ENCODE peak calls at places on chromosomes 4 and X, in four cellular contexts. One of them, this sample, is unnamed.

GRCh38 chr4:15255537-15255936 is 172.3 kb upstream of the C1QTNF7 start:
- DNase-seq in CD4-positive, alpha-beta memory T cell: no peak
- DNase-seq in fibroblast of pulmonary artery: no peak
- DNase-seq in body of pancreas: no peak
- DNase-seq in this sample: no peak

GRCh38 chr4:57071340-57071739 is 38.8 kb downstream of the IGFBP7 start:
- DNase-seq in CD4-positive, alpha-beta memory T cell: no peak
- DNase-seq in fibroblast of pulmonary artery: peak; percentile 75
- DNase-seq in body of pancreas: no peak
- DNase-seq in this sample: no peak

GRCh38 chr4:88527787-88528186 is 4.2 kb upstream of the PYURF start:
- DNase-seq in CD4-positive, alpha-beta memory T cell: no peak
- DNase-seq in fibroblast of pulmonary artery: no peak
- DNase-seq in body of pancreas: no peak
- DNase-seq in this sample: no peak

GRCh38 chr4:107999932-108000539 is 10.3 kb downstream of the HADH start:
- DNase-seq in CD4-positive, alpha-beta memory T cell: no peak
- DNase-seq in fibroblast of pulmonary artery: no peak
- DNase-seq in body of pancreas: no peak
- DNase-seq in this sample: no peak

GRCh38 chr4:173318648-173319211 is 15.4 kb downstream of the HMGB2 start:
- DNase-seq in CD4-positive, alpha-beta memory T cell: peak; percentile 34
- DNase-seq in fibroblast of pulmonary artery: peak; percentile 77
- DNase-seq in body of pancreas: no peak
- DNase-seq in this sample: no peak

GRCh38 chr4:78293841-78294301 is 236.7 kb downstream of the FRAS1 start:
- DNase-seq in CD4-positive, alpha-beta memory T cell: no peak
- DNase-seq in fibroblast of pulmonary artery: peak; percentile 74
- DNase-seq in body of pancreas: no peak
- DNase-seq in this sample: no peak

GRCh38 chr4:145957307-145957706 is 18.7 kb upstream of the ZNF827 start:
- DNase-seq in CD4-positive, alpha-beta memory T cell: no peak
- DNase-seq in fibroblast of pulmonary artery: no peak
- DNase-seq in body of pancreas: no peak
- DNase-seq in this sample: no peak

GRCh38 chrX:31423575-31424284 is 351.9 kb upstream of the FTHL17 start:
- DNase-seq in CD4-positive, alpha-beta memory T cell: no peak
- DNase-seq in fibroblast of pulmonary artery: peak; percentile 77
- DNase-seq in body of pancreas: peak; percentile 14
- DNase-seq in this sample: peak; percentile 19

GRCh38 chr4:114563536-114564315 is 34.9 kb upstream of the UGT8 start:
- DNase-seq in CD4-positive, alpha-beta memory T cell: no peak
- DNase-seq in fibroblast of pulmonary artery: peak; percentile 0
- DNase-seq in body of pancreas: no peak
- DNase-seq in this sample: no peak

GRCh38 chr4:23135792-23136645 is 443.3 kb downstream of the GBA3 start:
- DNase-seq in CD4-positive, alpha-beta memory T cell: peak; percentile 3
- DNase-seq in fibroblast of pulmonary artery: peak; percentile 67
- DNase-seq in body of pancreas: no peak
- DNase-seq in this sample: no peak

GRCh38 chr4:173990879-173991231 is 292.6 kb downstream of the FBXO8 start:
- DNase-seq in CD4-positive, alpha-beta memory T cell: no peak
- DNase-seq in fibroblast of pulmonary artery: peak; percentile 62
- DNase-seq in body of pancreas: peak; percentile 32
- DNase-seq in this sample: peak; percentile 20

GRCh38 chr4:92969650-92970370 is 666.0 kb downstream of the GRID2 start:
- DNase-seq in CD4-positive, alpha-beta memory T cell: no peak
- DNase-seq in fibroblast of pulmonary artery: peak; percentile 95
- DNase-seq in body of pancreas: no peak
- DNase-seq in this sample: no peak

GRCh38 chrX:14934423-14934822 is 61.2 kb downstream of the MOSPD2 start:
- DNase-seq in CD4-positive, alpha-beta memory T cell: no peak
- DNase-seq in fibroblast of pulmonary artery: no peak
- DNase-seq in body of pancreas: no peak
- DNase-seq in this sample: no peak

GRCh38 chr4:159171287-159171686 is 68.4 kb downstream of the RAPGEF2 start:
- DNase-seq in CD4-positive, alpha-beta memory T cell: no peak
- DNase-seq in fibroblast of pulmonary artery: no peak
- DNase-seq in body of pancreas: no peak
- DNase-seq in this sample: no peak

GRCh38 chr4:4677825-4678522 is 136.1 kb upstream of the STX18 start:
- DNase-seq in CD4-positive, alpha-beta memory T cell: no peak
- DNase-seq in fibroblast of pulmonary artery: peak; percentile 72
- DNase-seq in body of pancreas: no peak
- DNase-seq in this sample: no peak

GRCh38 chrX:19373034-19373891 is 29.5 kb downstream of the PDHA1 start:
- DNase-seq in CD4-positive, alpha-beta memory T cell: no peak
- DNase-seq in fibroblast of pulmonary artery: no peak
- DNase-seq in body of pancreas: no peak
- DNase-seq in this sample: no peak

GRCh38 chrX:22526339-22526738 is 253.6 kb downstream of the CBLL2 start:
- DNase-seq in CD4-positive, alpha-beta memory T cell: no peak
- DNase-seq in fibroblast of pulmonary artery: peak; percentile 67
- DNase-seq in body of pancreas: no peak
- DNase-seq in this sample: no peak

GRCh38 chr4:3346146-3346545 is 53.3 kb downstream of the RGS12 start:
- DNase-seq in CD4-positive, alpha-beta memory T cell: peak; percentile 54
- DNase-seq in fibroblast of pulmonary artery: peak; percentile 90
- DNase-seq in body of pancreas: peak; percentile 69
- DNase-seq in this sample: peak; percentile 34

GRCh38 chrX:98398542-98398941 is 1514.8 kb downstream of the RPA4 start:
- DNase-seq in CD4-positive, alpha-beta memory T cell: no peak
- DNase-seq in fibroblast of pulmonary artery: no peak
- DNase-seq in body of pancreas: no peak
- DNase-seq in this sample: no peak

GRCh38 chr4:108172231-108172779 is 3.6 kb upstream of the LEF1 start:
- DNase-seq in CD4-positive, alpha-beta memory T cell: no peak
- DNase-seq in fibroblast of pulmonary artery: no peak
- DNase-seq in body of pancreas: no peak
- DNase-seq in this sample: peak; percentile 26

GRCh38 chr4:41882622-41883347 is 52.4 kb upstream of the TMEM33 start:
- DNase-seq in CD4-positive, alpha-beta memory T cell: peak; percentile 53
- DNase-seq in fibroblast of pulmonary artery: peak; percentile 42
- DNase-seq in body of pancreas: no peak
- DNase-seq in this sample: no peak

GRCh38 chrX:149495573-149496071 is 9.5 kb downstream of the IDS start:
- DNase-seq in CD4-positive, alpha-beta memory T cell: no peak
- DNase-seq in fibroblast of pulmonary artery: peak; percentile 51
- DNase-seq in body of pancreas: no peak
- DNase-seq in this sample: no peak

GRCh38 chr4:8471211-8471875 is 30.8 kb downstream of the TRMT44 start:
- DNase-seq in CD4-positive, alpha-beta memory T cell: no peak
- DNase-seq in fibroblast of pulmonary artery: no peak
- DNase-seq in body of pancreas: no peak
- DNase-seq in this sample: no peak

GRCh38 chr4:8855781-8856245 is 15.8 kb downstream of the HMX1 start:
- DNase-seq in CD4-positive, alpha-beta memory T cell: no peak
- DNase-seq in fibroblast of pulmonary artery: no peak
- DNase-seq in body of pancreas: no peak
- DNase-seq in this sample: no peak

GRCh38 chr4:184066584-184067300 is 150.9 kb downstream of the ENPP6 start:
- DNase-seq in CD4-positive, alpha-beta memory T cell: no peak
- DNase-seq in fibroblast of pulmonary artery: no peak
- DNase-seq in body of pancreas: no peak
- DNase-seq in this sample: no peak

GRCh38 chr4:83208371-83208770 is 76.2 kb downstream of the COQ2 start:
- DNase-seq in CD4-positive, alpha-beta memory T cell: no peak
- DNase-seq in fibroblast of pulmonary artery: no peak
- DNase-seq in body of pancreas: no peak
- DNase-seq in this sample: no peak

GRCh38 chrX:5957506-5957905 is 271.2 kb downstream of the NLGN4X start:
- DNase-seq in CD4-positive, alpha-beta memory T cell: no peak
- DNase-seq in fibroblast of pulmonary artery: no peak
- DNase-seq in body of pancreas: no peak
- DNase-seq in this sample: no peak

GRCh38 chr4:7686166-7686870 is 251.6 kb upstream of the PSAPL1 start:
- DNase-seq in CD4-positive, alpha-beta memory T cell: no peak
- DNase-seq in fibroblast of pulmonary artery: no peak
- DNase-seq in body of pancreas: no peak
- DNase-seq in this sample: no peak

DNA sequence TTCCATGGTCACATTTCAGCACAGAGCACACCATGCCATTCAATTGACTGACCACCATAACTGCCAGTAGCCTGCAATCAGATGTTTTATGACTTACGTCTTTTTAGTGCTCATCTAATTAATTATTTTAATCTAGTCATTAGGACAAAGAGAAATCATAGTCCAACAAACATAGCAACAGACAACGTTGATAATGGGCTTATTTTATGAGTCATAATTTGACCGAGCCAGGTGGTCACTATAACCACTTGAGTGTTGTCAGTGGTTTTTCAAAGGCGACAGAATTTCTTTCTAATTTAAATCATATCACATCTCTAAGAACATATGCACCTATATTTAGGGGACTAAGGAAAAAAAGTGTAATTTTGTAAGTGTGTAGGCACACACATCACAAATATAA is 1.9 kb downstream of the SEC24D start:
- DNase-seq in CD4-positive, alpha-beta memory T cell: no peak
- DNase-seq in fibroblast of pulmonary artery: peak; percentile 24
- DNase-seq in body of pancreas: no peak
- DNase-seq in this sample: no peak
- H3K4me3 ChIP-seq in CD4-positive, alpha-beta memory T cell: no peak overlapping the region
- H3K4me3 ChIP-seq in fibroblast of pulmonary artery: peak overlapping the region; percentile 80
- H3K4me3 ChIP-seq in body of pancreas: no peak overlapping the region
- H3K4me3 ChIP-seq in this sample: no peak overlapping the region

DNA sequence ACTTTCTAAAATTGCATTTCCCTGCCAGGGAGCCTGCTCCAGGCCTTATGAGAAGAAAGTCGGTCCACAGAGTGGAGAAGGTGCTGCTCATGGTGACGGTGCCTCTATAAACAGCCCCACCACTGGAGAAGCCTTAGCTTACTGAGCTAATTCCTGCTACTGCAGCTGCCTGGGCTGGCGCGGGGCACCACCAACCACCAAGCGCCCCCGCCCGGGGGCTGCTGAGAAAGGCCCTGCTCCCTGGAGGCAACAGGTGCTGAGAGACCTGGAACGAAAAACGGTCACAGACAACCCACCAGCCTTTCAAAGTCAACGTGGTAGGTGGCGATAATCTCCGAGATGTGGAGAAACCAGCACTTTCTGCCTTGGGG is 2.9 kb downstream of the HCFC1 start:
- DNase-seq in CD4-positive, alpha-beta memory T cell: peak; percentile 45
- DNase-seq in fibroblast of pulmonary artery: no peak
- DNase-seq in body of pancreas: no peak
- DNase-seq in this sample: peak; percentile 46
- H3K4me3 ChIP-seq in CD4-positive, alpha-beta memory T cell: peak overlapping the region; percentile 42
- H3K4me3 ChIP-seq in fibroblast of pulmonary artery: peak overlapping the region; percentile 89
- H3K4me3 ChIP-seq in body of pancreas: no peak overlapping the region
- H3K4me3 ChIP-seq in this sample: no peak overlapping the region

GRCh38 chrX:71151366-71151765 is 6.7 kb downstream of the NLGN3 start:
- DNase-seq in CD4-positive, alpha-beta memory T cell: no peak
- DNase-seq in fibroblast of pulmonary artery: no peak
- DNase-seq in body of pancreas: no peak
- DNase-seq in this sample: no peak

GRCh38 chrX:71144651-71145050 is at the start of gene NLGN3:
- DNase-seq in CD4-positive, alpha-beta memory T cell: no peak
- DNase-seq in fibroblast of pulmonary artery: no peak
- DNase-seq in body of pancreas: no peak
- DNase-seq in this sample: no peak

GRCh38 chrX:71143508-71143907 is 1.1 kb upstream of the NLGN3 start:
- DNase-seq in CD4-positive, alpha-beta memory T cell: no peak
- DNase-seq in fibroblast of pulmonary artery: peak; percentile 41
- DNase-seq in body of pancreas: peak; percentile 58
- DNase-seq in this sample: peak; percentile 15

GRCh38 chrX:71147496-71148277 is 3.0 kb downstream of the NLGN3 start:
- DNase-seq in CD4-positive, alpha-beta memory T cell: no peak
- DNase-seq in fibroblast of pulmonary artery: no peak
- DNase-seq in body of pancreas: no peak
- DNase-seq in this sample: no peak

GRCh38 chrX:71148278-71148663 is 3.6 kb downstream of the NLGN3 start:
- DNase-seq in CD4-positive, alpha-beta memory T cell: no peak
- DNase-seq in fibroblast of pulmonary artery: no peak
- DNase-seq in body of pancreas: no peak
- DNase-seq in this sample: no peak
- H3K4me3 ChIP-seq in CD4-positive, alpha-beta memory T cell: no peak overlapping the region
- H3K4me3 ChIP-seq in fibroblast of pulmonary artery: no peak overlapping the region
- H3K4me3 ChIP-seq in body of pancreas: no peak overlapping the region
- H3K4me3 ChIP-seq in this sample: no peak overlapping the region

GRCh38 chrX:132412208-132412607 is 76.6 kb downstream of the MBNL3 start:
- DNase-seq in CD4-positive, alpha-beta memory T cell: no peak
- DNase-seq in fibroblast of pulmonary artery: no peak
- DNase-seq in body of pancreas: no peak
- DNase-seq in this sample: no peak
- H3K4me3 ChIP-seq in CD4-positive, alpha-beta memory T cell: no peak overlapping the region
- H3K4me3 ChIP-seq in fibroblast of pulmonary artery: no peak overlapping the region
- H3K4me3 ChIP-seq in body of pancreas: no peak overlapping the region
- H3K4me3 ChIP-seq in this sample: no peak overlapping the region

GRCh38 chrX:73836956-73837477 is 274.0 kb downstream of the CHIC1 start:
- DNase-seq in CD4-positive, alpha-beta memory T cell: no peak
- DNase-seq in fibroblast of pulmonary artery: no peak
- DNase-seq in body of pancreas: no peak
- DNase-seq in this sample: no peak
- H3K4me3 ChIP-seq in CD4-positive, alpha-beta memory T cell: no peak overlapping the region
- H3K4me3 ChIP-seq in fibroblast of pulmonary artery: no peak overlapping the region
- H3K4me3 ChIP-seq in body of pancreas: no peak overlapping the region
- H3K4me3 ChIP-seq in this sample: no peak overlapping the region